ENCODE peak calls at places on chromosomes 4 and X, in six cellular contexts. Z is NCI-H2029 treated with DMSO at 0.1 percent for 48 hours, I is HepG2, O is hepatocyte, N is endodermal cell, Q is heart left ventricle. W is an unnamed sample.

GRCh38 chr4:3739577-3739976 is 26.6 kb upstream of the ADRA2C start:
- DNase-seq in Z (no peak), I (no peak), O (no peak), N (no peak), Q (no peak), W (no peak)

GRCh38 chrX:153725832-153726285 is 1.2 kb downstream of the ABCD1 start:
- DNase-seq in Z (no peak), I (no peak), O (no peak), N (no peak), Q (no peak), W (no peak)

GRCh38 chrX:118074086-118074485 is 42.5 kb downstream of the KLHL13 start:
- DNase-seq in Z (no peak), I (no peak), O (no peak), N (no peak), Q (no peak), W (no peak)

GRCh38 chr4:84563002-84563401 is 19.9 kb upstream of the CDS1 start:
- DNase-seq in Z (no peak), I (no peak), O (no peak), N (no peak), Q (no peak), W (no peak)

GRCh38 chr4:95694411-95694810 is 145.5 kb upstream of the PDHA2 start:
- DNase-seq in Z (no peak), I (no peak), O (no peak), N (no peak), Q (no peak), W (no peak)

GRCh38 chrX:6965729-6966128 is 181.8 kb upstream of the STS start:
- DNase-seq in Z (no peak), I (no peak), O (no peak), N (no peak), Q (no peak), W (no peak)

GRCh38 chrX:10034740-10035260 is 67.6 kb downstream of the CLDN34 start:
- DNase-seq in Z (no peak), I (no peak), O (no peak), N (no peak), Q (no peak), W (no peak)

GRCh38 chrX:16628954-16629595 is 20.9 kb upstream of the S100G start:
- DNase-seq in Z (no peak), I (no peak), O (no peak), N (peak), Q (no peak), W (no peak)

GRCh38 chrX:78997870-78998558 is 52.8 kb downstream of the P2RY10 start:
- DNase-seq in Z (no peak), I (no peak), O (no peak), N (peak), Q (peak), W (peak)

GRCh38 chrX:107480272-107480671 is 30.8 kb downstream of the FRMPD3 start:
- DNase-seq in Z (no peak), I (no peak), O (no peak), N (no peak), Q (no peak), W (no peak)

GRCh38 chrX:144791298-144791697 is 456.0 kb upstream of the SPANXN1 start:
- DNase-seq in Z (no peak), I (no peak), O (peak), N (no peak), Q (no peak), W (no peak)

W was measured in left cardiac atrium.